ENCODE peak calls at places on chromosomes 13 and 19, in nine cellular contexts. O, L, V, U, E, F, P, K and X are unnamed samples.

GRCh38 chr13:66665991-66666390 is 564.1 kb downstream of the PCDH9 start:
- DNase-seq in F (no peak), E (no peak), V (no peak), U (no peak), L (peak; percentile 49), O (peak; percentile 78), P (peak; percentile 74), K (peak; percentile 45), X (peak; percentile 42)

GRCh38 chr13:43783820-43784219 is 3.0 kb downstream of the ENOX1 start:
- DNase-seq in E (no peak), P (peak; percentile 57), F (no peak), L (no peak), V (no peak), K (no peak), O (peak; percentile 89), U (no peak), X (no peak)

GRCh38 chr13:26557393-26558073 is at the start of gene WASF3:
- DNase-seq in L (peak; percentile 72), K (peak; percentile 97), O (peak; percentile 93), P (peak; percentile 95), U (peak; percentile 73), E (peak; percentile 79), V (peak; percentile 94), F (no peak), X (peak; percentile 71)

GRCh38 chr13:22861958-22862466 is 318.8 kb upstream of the SGCG start:
- DNase-seq in L (no peak), P (no peak), E (no peak), V (no peak), K (no peak), O (no peak), F (no peak), U (no peak), X (no peak)

GRCh38 chr19:14476663-14477401 is 1.7 kb upstream of the PTGER1 start:
- DNase-seq in K (peak; percentile 57), P (peak; percentile 88), L (peak; percentile 41), U (no peak), O (peak; percentile 79), V (peak; percentile 60), F (peak; percentile 52), E (peak; percentile 63), X (no peak)

GRCh38 chr13:111859361-111860105 is 207.4 kb upstream of the SOX1 start:
- DNase-seq in V (no peak), O (no peak), P (no peak), U (no peak), F (no peak), L (no peak), K (peak; percentile 22), E (no peak), X (no peak)

GRCh38 chr19:2455481-2456300 is 1.1 kb downstream of the LMNB2 start:
- DNase-seq in V (peak; percentile 59), P (peak; percentile 25), L (no peak), K (no peak), U (no peak), O (no peak), E (no peak), F (peak; percentile 69), X (no peak)

GRCh38 chr19:34320277-34320676 is 44.7 kb upstream of the GPI start:
- DNase-seq in V (no peak), K (no peak), E (no peak), U (no peak), F (no peak), P (no peak), L (no peak), O (no peak), X (no peak)

GRCh38 chr19:15464394-15465385 is at the start of gene RASAL3:
- DNase-seq in F (peak; percentile 60), V (peak; percentile 35), P (no peak), K (no peak), L (no peak), O (peak; percentile 32), E (no peak), U (no peak), X (no peak)

GRCh38 chr19:41646589-41647204 is 19.8 kb upstream of the CEACAM4 start:
- DNase-seq in L (no peak), P (no peak), K (no peak), E (no peak), F (peak; percentile 15), O (peak; percentile 17), U (no peak), V (no peak), X (no peak)

GRCh38 chr13:58134012-58134411 is 502.5 kb downstream of the PCDH17 start:
- DNase-seq in E (no peak), P (no peak), L (no peak), V (no peak), O (no peak), F (no peak), K (no peak), U (no peak), X (no peak)

GRCh38 chr13:110215606-110216005 is 91.4 kb downstream of the COL4A1 start:
- DNase-seq in F (no peak), E (no peak), O (no peak), V (no peak), P (no peak), K (no peak), U (no peak), L (no peak), X (no peak)

GRCh38 chr13:110217811-110218210 is 89.1 kb downstream of the COL4A1 start:
- DNase-seq in V (no peak), O (no peak), K (no peak), F (no peak), P (peak; percentile 51), L (no peak), E (no peak), U (no peak), X (no peak)

GRCh38 chr13:110214637-110215036 is 92.3 kb downstream of the COL4A1 start:
- DNase-seq in K (no peak), P (no peak), F (no peak), O (peak; percentile 32), L (no peak), U (no peak), V (no peak), E (no peak), X (no peak)

GRCh38 chr13:110216403-110217041 is 90.4 kb downstream of the COL4A1 start:
- DNase-seq in L (no peak), U (no peak), P (no peak), F (no peak), O (peak; percentile 96), K (no peak), E (no peak), V (no peak), X (no peak)

DNA sequence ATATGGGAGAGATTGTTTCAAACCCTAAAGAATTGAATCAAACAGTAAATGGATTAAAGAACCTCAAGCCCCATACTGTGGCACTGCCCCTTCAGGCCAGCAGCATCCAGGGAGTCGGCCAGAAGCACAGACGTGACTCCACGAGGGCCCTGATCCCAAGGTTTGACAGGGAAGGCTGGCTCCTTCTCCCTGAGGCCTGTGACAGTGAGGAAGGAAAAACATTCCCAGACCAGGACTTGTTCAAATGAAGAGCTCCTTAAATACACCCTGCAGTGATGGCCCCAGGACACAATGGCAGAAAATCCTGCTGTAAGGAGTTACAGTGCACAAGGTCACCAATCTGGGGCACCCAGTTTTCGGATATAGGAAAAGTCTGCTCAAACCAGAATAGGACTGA is 91.0 kb downstream of the COL4A1 start:
- DNase-seq in V (no peak), P (no peak), O (no peak), U (no peak), L (no peak), F (no peak), K (no peak), E (no peak), X (no peak)
- H3K4me3 ChIP-seq in V (no peak overlapping the region), P (no peak overlapping the region), O (no peak overlapping the region), U (no peak overlapping the region), L (no peak overlapping the region), F (no peak overlapping the region), K (no peak overlapping the region), E (no peak overlapping the region), X (no peak overlapping the region)

DNA sequence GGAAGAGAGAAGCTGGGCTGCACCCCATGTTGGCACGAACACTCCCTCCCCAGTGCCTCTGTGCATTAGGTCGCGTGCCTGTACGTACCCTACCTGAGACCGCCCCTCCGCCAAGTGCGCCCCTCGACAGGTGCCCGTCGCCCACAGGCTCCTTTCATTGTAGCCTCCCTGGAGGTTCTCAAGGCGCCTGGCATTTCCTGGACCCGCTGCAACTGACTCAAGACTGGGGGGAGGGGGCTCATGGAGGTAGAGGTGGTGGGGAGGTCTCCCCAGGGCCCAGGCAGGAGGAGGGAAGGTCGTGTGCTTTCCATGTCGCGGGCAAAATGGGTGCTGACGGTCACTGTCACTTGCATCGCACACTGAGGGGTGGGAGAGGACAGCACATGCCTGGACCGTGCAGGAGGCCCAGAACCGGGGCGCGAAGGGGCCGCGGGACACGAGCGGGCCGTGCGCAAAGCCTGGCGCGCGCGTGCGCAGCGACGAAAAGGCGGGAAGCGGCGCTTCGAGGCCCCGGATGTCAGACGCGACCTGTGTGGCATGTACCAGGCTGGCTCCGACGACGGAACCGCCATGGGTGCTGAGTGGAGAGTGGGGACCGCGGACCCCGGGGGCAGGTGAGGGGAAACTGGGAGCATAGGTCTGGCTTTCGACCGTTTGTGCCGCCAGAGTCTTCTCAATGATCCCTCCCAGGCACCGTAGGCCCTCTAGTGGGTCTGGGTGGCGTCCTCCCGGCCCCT is 16.5 kb downstream of the NFIX start:
- DNase-seq in O (no peak), V (no peak), U (no peak), K (no peak), P (no peak), F (no peak), L (no peak), E (no peak), X (no peak)
- H3K4me3 ChIP-seq in O (no peak overlapping the region), V (no peak overlapping the region), U (no peak overlapping the region), K (no peak overlapping the region), P (no peak overlapping the region), F (no peak overlapping the region), L (no peak overlapping the region), E (peak overlapping the region; percentile 50), X (no peak overlapping the region)

DNA sequence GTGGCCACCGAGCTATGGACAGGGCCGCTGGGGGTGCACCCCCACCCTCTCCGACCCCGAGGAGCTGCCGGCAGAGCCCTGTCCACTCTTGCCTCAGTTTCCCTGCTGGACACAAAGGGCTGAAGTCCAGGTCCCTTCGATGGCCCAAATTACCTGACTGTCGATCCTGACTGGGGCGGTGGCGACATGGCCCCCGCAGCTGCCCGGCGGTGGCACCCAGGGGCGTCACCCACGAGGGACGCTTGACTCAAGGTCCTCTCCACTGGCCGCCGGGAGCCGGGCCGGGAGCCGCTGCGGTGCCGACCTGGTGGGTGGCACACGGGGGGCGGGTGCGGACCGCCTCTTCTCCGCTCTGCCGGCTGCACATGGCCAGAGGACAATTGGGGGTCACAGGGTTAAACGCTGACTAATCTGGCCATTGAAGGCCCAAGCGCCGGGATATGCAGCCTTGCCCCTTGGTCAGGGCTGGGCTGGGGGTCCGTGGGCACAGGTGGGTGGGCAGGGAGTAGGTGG is 16.4 kb downstream of the ARID3A start:
- DNase-seq in U (no peak), O (no peak), F (no peak), P (no peak), L (no peak), K (no peak), E (no peak), V (no peak), X (no peak)
- H3K4me3 ChIP-seq in U (no peak overlapping the region), O (no peak overlapping the region), F (no peak overlapping the region), P (no peak overlapping the region), L (no peak overlapping the region), K (no peak overlapping the region), E (no peak overlapping the region), V (no peak overlapping the region), X (no peak overlapping the region)

DNA sequence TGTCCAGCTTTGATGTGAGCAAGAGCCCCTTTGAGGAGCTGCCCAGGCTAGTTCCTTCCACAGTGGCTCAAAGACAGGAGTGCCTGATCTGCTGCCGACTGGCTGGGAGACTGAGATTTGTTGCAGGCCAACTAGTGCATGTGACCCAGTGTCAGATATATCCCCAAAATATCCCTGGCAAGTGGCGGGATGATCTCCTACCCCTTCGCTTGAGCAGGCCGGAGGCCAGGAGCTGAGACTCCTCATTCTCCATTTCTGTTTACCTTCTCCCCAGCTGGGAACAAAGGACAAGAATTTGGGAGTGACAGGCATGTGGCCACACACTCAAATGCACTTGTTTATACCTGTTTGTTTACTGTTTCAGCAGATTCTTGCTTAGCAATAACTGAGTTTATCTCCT is 37.1 kb upstream of the XPO4 start:
- DNase-seq in O (no peak), P (peak; percentile 49), E (no peak), V (no peak), F (no peak), K (no peak), L (no peak), U (no peak), X (no peak)
- H3K4me3 ChIP-seq in O (no peak overlapping the region), P (no peak overlapping the region), E (no peak overlapping the region), V (no peak overlapping the region), F (no peak overlapping the region), K (no peak overlapping the region), L (no peak overlapping the region), U (no peak overlapping the region), X (no peak overlapping the region)